ENCODE peak calls at places on chromosome 3, in eight cellular contexts. K is H1, Q is IMR-90, O is A549, N is GM12878, E is HepG2, Y is SK-N-SH, A is K562. H is an unnamed sample.

GRCh38 chr3:7683431-7683830 is 818.2 kb upstream of the LMCD1 start:
- DNase-seq in K (no peak), N (no peak), Y (no peak), A (no peak), E (no peak), O (no peak), Q (no peak), H (no peak)

GRCh38 chr3:85571835-85572234 is 613.0 kb downstream of the CADM2 start:
- DNase-seq in O (no peak), N (no peak), Q (no peak), Y (no peak), K (no peak), E (peak), A (no peak), H (no peak)

GRCh38 chr3:157810924-157811718 is 295.1 kb downstream of the SHOX2 start:
- DNase-seq in Y (peak), E (no peak), A (no peak), Q (no peak), N (no peak), O (no peak), K (no peak), H (no peak)

GRCh38 chr3:109532257-109533216 is 195.2 kb upstream of the DPPA4 start:
- DNase-seq in Y (peak), E (peak), K (peak), A (no peak), Q (peak), N (no peak), O (peak), H (peak)

GRCh38 chr3:127624074-127624473 is 4.9 kb upstream of the PODXL2 start:
- DNase-seq in K (no peak), A (no peak), E (no peak), Q (no peak), O (no peak), Y (no peak), N (no peak), H (no peak)

GRCh38 chr3:54342676-54343075 is 220.3 kb downstream of the CACNA2D3 start:
- DNase-seq in K (no peak), A (no peak), Q (no peak), N (no peak), Y (no peak), O (no peak), E (no peak), H (no peak)

GRCh38 chr3:38004415-38005075 is 14.0 kb downstream of the VILL start:
- DNase-seq in E (peak), O (peak), Y (peak), A (peak), N (no peak), K (peak), Q (peak), H (peak)

GRCh38 chr3:131795382-131796085 is 239.3 kb downstream of the CPNE4 start:
- DNase-seq in K (no peak), O (no peak), A (peak), Q (no peak), N (no peak), E (no peak), Y (no peak), H (no peak)

GRCh38 chr3:160720123-160720746 is 35.8 kb upstream of the PPM1L start:
- DNase-seq in N (no peak), E (no peak), O (no peak), K (no peak), Y (no peak), Q (no peak), A (no peak), H (no peak)

GRCh38 chr3:114120211-114120610 is 58.6 kb downstream of the DRD3 start:
- DNase-seq in Y (no peak), A (no peak), N (no peak), K (no peak), Q (no peak), O (no peak), E (no peak), H (no peak)

GRCh38 chr3:117871934-117872333 is 1162.4 kb downstream of the TUSC7 start:
- DNase-seq in O (no peak), N (no peak), Y (no peak), K (no peak), A (no peak), E (no peak), Q (peak), H (no peak)

GRCh38 chr3:155701882-155702465 is 42.9 kb downstream of the PLCH1 start:
- DNase-seq in K (no peak), Y (peak), E (peak), O (peak), N (no peak), Q (peak), A (peak), H (peak)
- H3K27ac ChIP-seq in K (no peak), Y (no peak), E (no peak), O (no peak), N (no peak), Q (no peak), A (no peak), H (no peak)

DNA sequence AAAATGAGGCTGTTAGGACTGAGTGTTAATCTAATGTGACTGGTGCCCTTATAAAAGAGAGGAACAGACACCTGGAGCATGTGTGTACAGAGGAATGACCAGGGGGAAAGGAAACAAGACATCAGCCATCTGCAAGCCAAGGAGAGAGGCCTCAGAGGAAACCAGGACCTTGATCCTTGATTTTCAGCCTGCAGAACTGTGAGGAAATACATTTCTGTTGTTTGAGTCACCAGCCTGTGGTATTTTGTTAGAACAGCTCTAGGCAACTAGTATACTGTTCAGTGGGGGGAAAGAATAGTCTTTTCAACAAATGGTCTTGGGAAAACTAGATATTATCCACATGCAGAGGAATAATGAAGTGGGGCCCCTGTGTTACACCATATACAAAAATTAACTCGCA is 80.6 kb downstream of the CCR1 start:
- DNase-seq in Q (peak), E (peak), N (no peak), O (peak), A (no peak), K (no peak), Y (no peak), H (peak)
- TF ChIP-seq RAD21 in Q (no peak), E (no peak), N (no peak), O (no peak), A (no peak), K (no peak), Y (no peak), H (no peak)

GRCh38 chr3:18752273-18752934 is 327.3 kb upstream of the SATB1 start:
- DNase-seq in N (no peak), Y (no peak), E (no peak), Q (no peak), O (no peak), A (no peak), K (no peak), H (no peak)
- H3K27ac ChIP-seq in N (no peak), Y (no peak), E (no peak), Q (no peak), O (no peak), A (no peak), K (no peak), H (no peak)

GRCh38 chr3:31738423-31738822 is 205.7 kb downstream of the STT3B start:
- DNase-seq in E (no peak), Y (no peak), Q (no peak), N (no peak), O (no peak), A (no peak), K (no peak), H (no peak)

GRCh38 chr3:31740397-31740796 is 207.7 kb downstream of the STT3B start:
- DNase-seq in A (no peak), K (no peak), Q (no peak), O (no peak), N (no peak), E (no peak), Y (no peak), H (no peak)

GRCh38 chr3:31748281-31749245 is 215.8 kb downstream of the STT3B start:
- DNase-seq in A (no peak), Q (no peak), K (no peak), N (no peak), E (no peak), Y (peak), O (no peak), H (no peak)

GRCh38 chr3:31747785-31748184 is 215.1 kb downstream of the STT3B start:
- DNase-seq in K (no peak), O (no peak), N (no peak), Y (peak), E (no peak), A (no peak), Q (no peak), H (no peak)

DNA sequence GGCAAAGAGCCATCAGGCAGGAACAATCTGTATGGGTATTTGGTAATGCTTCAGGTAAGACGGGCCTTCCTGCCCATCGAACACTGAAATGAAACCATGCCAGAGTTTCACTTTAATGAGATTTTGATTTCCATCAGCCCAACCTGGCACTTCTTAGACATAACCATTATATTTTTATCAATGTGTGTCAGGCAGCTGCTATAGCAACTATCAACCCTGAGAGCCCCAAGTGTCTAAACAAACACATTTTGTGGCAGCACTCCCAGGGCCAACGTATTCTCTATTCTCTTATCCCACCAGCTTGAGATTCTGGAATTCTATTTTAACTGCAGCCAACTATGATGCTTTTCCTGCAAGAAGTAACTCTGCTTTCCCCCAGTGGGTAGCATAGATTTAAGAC is 211.0 kb downstream of the STT3B start:
- DNase-seq in Q (peak), N (no peak), K (no peak), A (no peak), Y (no peak), E (no peak), O (no peak), H (no peak)
- TF ChIP-seq RAD21 in Q (no peak), N (no peak), K (no peak), A (no peak), Y (no peak), E (no peak), O (no peak), H (no peak)

GRCh38 chr3:71348831-71349230 is 234.7 kb downstream of the FOXP1 start:
- DNase-seq in Q (no peak), Y (no peak), K (no peak), A (no peak), O (no peak), E (no peak), N (no peak), H (no peak)

GRCh38 chr3:71348001-71348632 is 235.4 kb downstream of the FOXP1 start:
- DNase-seq in K (no peak), Q (no peak), O (no peak), N (no peak), E (no peak), Y (no peak), A (no peak), H (no peak)

GRCh38 chr3:71355862-71356261 is 227.7 kb downstream of the FOXP1 start:
- DNase-seq in N (no peak), E (no peak), K (no peak), Q (no peak), O (no peak), A (no peak), Y (no peak), H (no peak)

GRCh38 chr3:71355037-71355436 is 228.5 kb downstream of the FOXP1 start:
- DNase-seq in O (no peak), Q (no peak), N (no peak), E (no peak), K (no peak), A (no peak), Y (no peak), H (no peak)

GRCh38 chr3:71350998-71351397 is 232.5 kb downstream of the FOXP1 start:
- DNase-seq in A (no peak), K (no peak), E (no peak), Q (no peak), Y (no peak), O (no peak), N (no peak), H (no peak)
- H3K27ac ChIP-seq in A (no peak), K (no peak), E (no peak), Q (no peak), Y (no peak), O (no peak), N (no peak), H (no peak)

DNA sequence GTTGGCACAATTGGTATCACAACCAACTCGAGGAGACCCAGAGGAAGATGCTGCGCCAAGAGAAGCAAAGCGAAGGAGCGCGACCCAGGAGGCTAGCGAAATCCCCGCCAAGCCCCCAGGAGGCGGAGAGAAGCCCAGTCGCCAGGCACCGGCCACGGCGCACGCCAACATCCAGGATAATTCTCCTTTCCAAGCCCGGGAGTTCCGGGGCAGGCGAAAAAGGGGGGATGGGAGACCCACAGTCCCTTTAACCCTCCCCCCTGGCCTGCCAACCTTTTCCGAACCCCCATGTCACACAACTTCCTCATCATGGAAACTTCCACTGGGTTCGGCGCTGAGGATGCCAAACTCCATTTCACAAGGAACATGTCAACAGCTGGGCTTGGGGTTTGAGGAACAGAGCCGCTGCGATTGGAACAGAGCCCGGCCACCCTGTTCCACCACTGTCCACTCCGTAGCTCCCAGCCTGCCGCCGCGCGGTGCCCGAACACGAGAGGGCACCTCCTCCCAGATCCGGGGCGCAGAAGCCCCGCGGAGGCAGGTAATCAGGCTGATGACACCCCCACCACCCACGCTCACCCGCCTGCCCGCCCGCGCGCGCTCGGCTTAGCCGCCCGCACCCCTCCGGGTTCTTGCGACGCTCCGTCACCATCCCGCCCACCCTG is 567 bp downstream of the THRB start:
- DNase-seq in O (peak), E (peak), N (no peak), K (peak), A (peak), Q (no peak), Y (peak), H (no peak)
- TF ChIP-seq RAD21 in O (no peak), E (no peak), N (no peak), K (no peak), A (peak), Q (no peak), Y (no peak), H (no peak)

GRCh38 chr3:188271226-188271894 is 117.4 kb downstream of the LPP start:
- DNase-seq in Q (no peak), K (no peak), E (no peak), N (no peak), Y (no peak), A (no peak), O (no peak), H (no peak)
- H3K27ac ChIP-seq in Q (peak), K (no peak), E (no peak), N (no peak), Y (peak), A (no peak), O (peak), H (no peak)

DNA sequence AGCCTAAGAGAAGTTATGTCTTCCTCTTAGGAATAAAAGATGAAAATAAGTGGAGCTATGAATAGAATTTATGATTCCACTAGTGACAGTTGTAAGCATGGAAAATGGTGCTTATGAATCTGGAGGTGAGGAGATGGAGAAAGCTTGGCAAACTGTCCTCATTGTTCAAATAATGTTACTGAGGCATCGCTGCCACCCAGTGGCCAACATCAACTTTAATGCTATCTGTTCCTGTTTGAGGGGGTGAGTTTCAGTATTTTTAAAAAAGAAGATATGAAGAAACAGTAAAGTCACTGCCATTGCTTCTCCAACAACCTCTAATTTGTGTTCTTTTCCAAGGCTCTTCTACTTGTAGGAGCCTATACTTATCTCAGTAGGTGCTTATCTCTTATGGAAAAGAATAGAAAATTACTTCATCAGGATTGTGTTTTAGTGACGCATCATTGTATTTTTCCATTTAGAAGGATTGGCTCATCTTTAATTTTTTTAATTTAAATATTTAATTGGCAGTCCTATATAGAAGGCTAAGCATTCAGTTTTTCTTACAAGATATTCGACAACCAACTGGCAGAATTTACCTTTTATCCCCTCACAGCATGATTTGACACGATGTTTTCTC is 260.4 kb upstream of the P2RY1 start:
- DNase-seq in O (peak), K (no peak), A (peak), Y (peak), E (peak), Q (peak), N (peak), H (peak)
- TF ChIP-seq RAD21 in O (peak), K (peak), A (peak), Y (peak), E (no peak), Q (peak), N (peak), H (peak)

H was measured in HCT116.